ENCODE peak calls at places on chromosomes 7 and 10, in five cellular contexts. P is HEK293T, D is HepG2, L is H1, Q is GM12878. R is an unnamed sample.

GRCh38 chr10:113504423-113504822 is 48.4 kb upstream of the HABP2 start:
- DNase-seq in P (no peak), D (no peak), L (no peak), Q (no peak), R (no peak)

GRCh38 chr10:70541738-70542564 is 60.6 kb downstream of the PRF1 start:
- DNase-seq in P (no peak), D (no peak), L (no peak), Q (no peak), R (no peak)

GRCh38 chr7:7157177-7157886 is 25.0 kb upstream of the C1GALT1 start:
- DNase-seq in P (no peak), D (no peak), L (no peak), Q (peak; percentile 45), R (no peak)

GRCh38 chr10:105952153-105952552 is 1212.4 kb downstream of the SORCS1 start:
- DNase-seq in P (no peak), D (no peak), L (no peak), Q (peak; percentile 59), R (peak; percentile 35)

GRCh38 chr7:93013471-93014061 is 104.2 kb downstream of the SAMD9 start:
- DNase-seq in P (no peak), D (no peak), L (no peak), Q (no peak), R (no peak)

GRCh38 chr10:11930342-11930978 is 107.3 kb downstream of the PROSER2 start:
- DNase-seq in P (no peak), D (no peak), L (no peak), Q (no peak), R (no peak)

GRCh38 chr7:22150221-22150620 is 204.5 kb upstream of the CDCA7L start:
- DNase-seq in P (no peak), D (no peak), L (no peak), Q (no peak), R (no peak)

GRCh38 chr7:112337177-112337576 is 113.1 kb upstream of the IFRD1 start:
- DNase-seq in P (no peak), D (no peak), L (no peak), Q (no peak), R (no peak)

GRCh38 chr7:157799076-157799685 is 462.4 kb downstream of the DNAJB6 start:
- DNase-seq in P (no peak), D (no peak), L (no peak), Q (no peak), R (no peak)

GRCh38 chr10:120555436-120556163 is 98.6 kb downstream of the PLPP4 start:
- DNase-seq in P (no peak), D (no peak), L (no peak), Q (no peak), R (no peak)

GRCh38 chr10:30583778-30584415 is 45.7 kb downstream of the LYZL2 start:
- DNase-seq in P (no peak), D (peak; percentile 84), L (no peak), Q (peak; percentile 61), R (no peak)

GRCh38 chr7:149496642-149497391 is 792 bp downstream of the ZNF746 start:
- DNase-seq in P (peak; percentile 54), D (no peak), L (peak; percentile 55), Q (no peak), R (no peak)

GRCh38 chr7:113912881-113913280 is 5.9 kb downstream of the PPP1R3A start:
- DNase-seq in P (no peak), D (no peak), L (no peak), Q (no peak), R (no peak)

GRCh38 chr7:79691094-79691493 is 237.6 kb upstream of the MAGI2 start:
- DNase-seq in P (no peak), D (no peak), L (no peak), Q (no peak), R (no peak)

GRCh38 chr7:33107136-33108066 is 1.8 kb downstream of the RP9 start:
- DNase-seq in P (peak; percentile 26), D (peak; percentile 47), L (peak; percentile 56), Q (no peak), R (peak; percentile 56)

GRCh38 chr7:112995091-112995824 is 91.4 kb downstream of the GPR85 start:
- DNase-seq in P (no peak), D (no peak), L (no peak), Q (no peak), R (no peak)

GRCh38 chr7:94696981-94697670 is 41.2 kb upstream of the SGCE start:
- DNase-seq in P (no peak), D (peak; percentile 76), L (no peak), Q (no peak), R (no peak)

GRCh38 chr10:47257396-47258120 is 42.4 kb upstream of the GDF10 start:
- DNase-seq in P (no peak), D (no peak), L (peak; percentile 8), Q (peak; percentile 16), R (no peak)

GRCh38 chr7:14714161-14714728 is 188.3 kb downstream of the DGKB start:
- DNase-seq in P (no peak), D (no peak), L (no peak), Q (peak; percentile 73), R (no peak)

GRCh38 chr10:5628798-5629788 is 37.3 kb downstream of the ASB13 start:
- DNase-seq in P (no peak), D (no peak), L (no peak), Q (no peak), R (no peak)

GRCh38 chr7:33412336-33412735 is 283.0 kb downstream of the BBS9 start:
- DNase-seq in P (no peak), D (no peak), L (no peak), Q (no peak), R (no peak)

GRCh38 chr7:113731571-113731970 is 187.2 kb downstream of the PPP1R3A start:
- DNase-seq in P (no peak), D (no peak), L (no peak), Q (no peak), R (no peak)

GRCh38 chr7:50869108-50869716 is 86.5 kb upstream of the GRB10 start:
- DNase-seq in P (no peak), D (peak; percentile 8), L (no peak), Q (no peak), R (no peak)

GRCh38 chr10:17238445-17239275 is 10.6 kb downstream of the VIM start:
- DNase-seq in P (no peak), D (no peak), L (no peak), Q (no peak), R (no peak)

GRCh38 chr7:2521341-2521745 is 1.8 kb downstream of the LFNG start:
- DNase-seq in P (no peak), D (no peak), L (no peak), Q (no peak), R (no peak)

GRCh38 chr10:3935933-3936359 is 150.9 kb upstream of the KLF6 start:
- DNase-seq in P (no peak), D (no peak), L (no peak), Q (no peak), R (no peak)

GRCh38 chr7:83677180-83677866 is 28.4 kb upstream of the SEMA3E start:
- DNase-seq in P (peak; percentile 32), D (no peak), L (no peak), Q (no peak), R (no peak)

GRCh38 chr7:31688347-31688746 is 1.3 kb downstream of the PPP1R17 start:
- DNase-seq in P (no peak), D (no peak), L (no peak), Q (peak; percentile 65), R (peak; percentile 28)

GRCh38 chr10:36251068-36251467 is 609.0 kb upstream of the FZD8 start:
- DNase-seq in P (no peak), D (peak; percentile 23), L (no peak), Q (no peak), R (no peak)
- TF ChIP-seq SUZ12 in P (no peak), D (no peak), L (no peak), Q (no peak), R (no peak)

GRCh38 chr7:1149351-1149794 is 10.6 kb downstream of the ZFAND2A start:
- DNase-seq in P (no peak), D (no peak), L (no peak), Q (no peak), R (no peak)

GRCh38 chr7:1140481-1141104 is 19.4 kb downstream of the ZFAND2A start:
- DNase-seq in P (no peak), D (no peak), L (no peak), Q (peak; percentile 38), R (no peak)

GRCh38 chr7:1142051-1142635 is 17.9 kb downstream of the ZFAND2A start:
- DNase-seq in P (no peak), D (no peak), L (no peak), Q (no peak), R (no peak)

GRCh38 chr7:1141651-1142050 is 18.3 kb downstream of the ZFAND2A start:
- DNase-seq in P (no peak), D (no peak), L (no peak), Q (no peak), R (no peak)

DNA sequence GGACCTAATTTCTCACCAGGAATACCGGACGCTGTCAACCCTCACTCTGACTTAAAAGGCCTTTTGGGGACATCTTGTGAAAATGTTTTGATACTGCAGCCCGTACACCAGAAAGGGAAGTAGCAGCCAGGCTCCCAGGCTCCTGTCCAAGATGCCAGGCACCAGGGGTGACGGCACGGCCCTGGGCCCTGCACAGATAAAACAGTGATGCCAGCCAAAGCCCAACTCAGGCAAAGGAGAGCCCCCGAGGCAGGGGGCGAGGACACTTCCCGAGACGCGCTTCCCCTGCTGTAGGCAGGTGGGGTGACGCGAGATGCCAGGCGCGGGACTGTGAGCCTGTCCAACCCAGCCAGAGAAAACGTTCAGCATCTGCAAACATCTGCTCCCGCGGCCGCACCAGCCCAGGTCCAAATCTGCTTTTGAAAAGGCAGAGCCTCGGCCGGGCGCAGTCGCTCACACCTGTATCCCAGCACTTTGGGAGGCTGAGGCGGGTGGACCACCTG is 15.7 kb downstream of the ZFAND2A start:
- DNase-seq in P (no peak), D (peak; percentile 25), L (no peak), Q (no peak), R (no peak)
- TF ChIP-seq SUZ12 in P (no peak), D (no peak), L (no peak), Q (no peak), R (no peak)

DNA sequence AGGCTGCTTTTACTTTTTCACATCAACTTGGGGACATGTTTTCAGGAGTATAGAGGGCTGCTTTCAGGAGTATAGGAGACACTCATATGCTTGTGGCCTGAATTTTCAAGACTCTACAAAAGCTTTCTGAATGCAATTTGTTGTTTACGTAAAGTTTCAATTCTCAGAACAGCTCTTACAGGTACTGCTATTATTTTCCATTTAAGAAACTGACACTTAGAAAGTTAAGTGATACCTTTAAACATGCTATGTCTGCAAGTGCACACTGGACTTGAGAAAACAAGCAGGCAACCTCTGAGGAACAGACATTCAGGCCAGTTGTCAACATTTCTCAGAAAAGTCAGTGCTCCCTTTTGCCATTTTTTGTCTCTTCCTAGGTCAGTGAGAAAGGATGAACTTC is 70.0 kb upstream of the PHYHIPL start:
- DNase-seq in P (no peak), D (no peak), L (no peak), Q (peak; percentile 24), R (no peak)
- TF ChIP-seq SUZ12 in P (no peak), D (no peak), L (no peak), Q (no peak), R (no peak)

GRCh38 chr10:124722812-124723783 is 21.1 kb downstream of the FAM53B start:
- DNase-seq in P (no peak), D (no peak), L (no peak), Q (peak; percentile 88), R (no peak)

GRCh38 chr10:124723826-124724225 is 20.4 kb downstream of the FAM53B start:
- DNase-seq in P (no peak), D (no peak), L (no peak), Q (no peak), R (no peak)

GRCh38 chr10:124719213-124719851 is 24.8 kb downstream of the FAM53B start:
- DNase-seq in P (no peak), D (no peak), L (no peak), Q (peak; percentile 87), R (no peak)

GRCh38 chr10:124724279-124725027 is 19.7 kb downstream of the FAM53B start:
- DNase-seq in P (no peak), D (peak; percentile 72), L (no peak), Q (no peak), R (no peak)

GRCh38 chr10:124721295-124722052 is 22.7 kb downstream of the FAM53B start:
- DNase-seq in P (no peak), D (no peak), L (no peak), Q (no peak), R (no peak)
- TF ChIP-seq SUZ12 in P (no peak), D (no peak), L (no peak), Q (no peak), R (no peak)